ENCODE peak calls at places on chromosomes 11 and 22, in six cellular contexts. X, T, G, W, V and D are unnamed samples.

GRCh38 chr11:41842673-41843072 is 383.2 kb upstream of the LRRC4C start:
- DNase-seq in T (no peak), G (no peak), V (no peak), X (no peak), W (no peak), D (no peak)

GRCh38 chr11:803467-803742 is 1.6 kb downstream of the PIDD1 start:
- DNase-seq in G (no peak), V (no peak), W (no peak), X (no peak), T (no peak), D (no peak)

GRCh38 chr22:39471421-39472141 is 14.8 kb downstream of the MGAT3 start:
- DNase-seq in V (no peak), G (no peak), W (no peak), T (peak; percentile 51), X (no peak), D (peak; percentile 83)

GRCh38 chr22:21876486-21877176 is 9.2 kb upstream of the MAPK1 start:
- DNase-seq in T (peak; percentile 57), G (no peak), W (no peak), X (no peak), V (peak; percentile 40), D (peak; percentile 46)

GRCh38 chr22:39518124-39518786 is 2.1 kb upstream of the ATF4 start:
- DNase-seq in V (no peak), X (no peak), G (no peak), W (no peak), T (no peak), D (no peak)

GRCh38 chr22:38607680-38608079 is 37.7 kb upstream of the DMC1 start:
- DNase-seq in G (no peak), V (no peak), X (no peak), W (no peak), T (no peak), D (no peak)

GRCh38 chr11:68575025-68575665 is 109.2 kb upstream of the GAL start:
- DNase-seq in W (no peak), T (no peak), X (no peak), G (no peak), V (no peak), D (no peak)

GRCh38 chr22:50190182-50190951 is 4.7 kb downstream of the TRABD start:
- DNase-seq in W (peak; percentile 95), G (peak; percentile 88), X (no peak), T (peak; percentile 49), V (no peak), D (peak; percentile 95)

GRCh38 chr11:111939836-111940604 is 2.9 kb downstream of the DIXDC1 start:
- DNase-seq in X (peak; percentile 68), V (peak; percentile 69), T (peak; percentile 87), W (no peak), G (no peak), D (no peak)

GRCh38 chr22:50314455-50315288 is 7.2 kb upstream of the PLXNB2 start:
- DNase-seq in W (peak; percentile 93), X (no peak), V (no peak), T (no peak), G (peak; percentile 54), D (peak; percentile 96)

GRCh38 chr11:74685905-74686304 is 45.3 kb downstream of the CHRDL2 start:
- DNase-seq in V (no peak), G (no peak), T (no peak), X (no peak), W (no peak), D (peak; percentile 9)

GRCh38 chr11:114132944-114133394 is 73.5 kb downstream of the ZBTB16 start:
- DNase-seq in W (no peak), X (no peak), V (no peak), T (peak; percentile 85), G (no peak), D (no peak)

GRCh38 chr11:434496-434895 is 7.3 kb downstream of the ANO9 start:
- DNase-seq in W (no peak), T (no peak), X (no peak), G (no peak), V (no peak), D (no peak)

GRCh38 chr11:113698515-113698914 is 7.6 kb downstream of the TMPRSS5 start:
- DNase-seq in G (peak; percentile 67), V (no peak), X (no peak), T (no peak), W (no peak), D (no peak)

GRCh38 chr11:8829556-8829955 is 81.4 kb upstream of the AKIP1 start:
- DNase-seq in X (no peak), T (no peak), W (no peak), V (no peak), G (no peak), D (no peak)

GRCh38 chr11:78594814-78595213 is 20.1 kb upstream of the NARS2 start:
- DNase-seq in T (no peak), X (no peak), V (no peak), G (no peak), W (no peak), D (no peak)

GRCh38 chr11:120137611-120138521 is at the start of gene TRIM29:
- DNase-seq in X (no peak), V (no peak), G (peak; percentile 37), W (no peak), T (no peak), D (no peak)

GRCh38 chr11:117096140-117096972 is 1.9 kb downstream of the SIK3 start:
- DNase-seq in T (no peak), W (peak; percentile 75), V (no peak), X (no peak), G (no peak), D (peak; percentile 89)

GRCh38 chr11:8098361-8098760 is 17.4 kb downstream of the TUB start:
- DNase-seq in G (peak; percentile 17), T (peak; percentile 75), X (peak; percentile 20), V (peak; percentile 73), W (no peak), D (no peak)

DNA sequence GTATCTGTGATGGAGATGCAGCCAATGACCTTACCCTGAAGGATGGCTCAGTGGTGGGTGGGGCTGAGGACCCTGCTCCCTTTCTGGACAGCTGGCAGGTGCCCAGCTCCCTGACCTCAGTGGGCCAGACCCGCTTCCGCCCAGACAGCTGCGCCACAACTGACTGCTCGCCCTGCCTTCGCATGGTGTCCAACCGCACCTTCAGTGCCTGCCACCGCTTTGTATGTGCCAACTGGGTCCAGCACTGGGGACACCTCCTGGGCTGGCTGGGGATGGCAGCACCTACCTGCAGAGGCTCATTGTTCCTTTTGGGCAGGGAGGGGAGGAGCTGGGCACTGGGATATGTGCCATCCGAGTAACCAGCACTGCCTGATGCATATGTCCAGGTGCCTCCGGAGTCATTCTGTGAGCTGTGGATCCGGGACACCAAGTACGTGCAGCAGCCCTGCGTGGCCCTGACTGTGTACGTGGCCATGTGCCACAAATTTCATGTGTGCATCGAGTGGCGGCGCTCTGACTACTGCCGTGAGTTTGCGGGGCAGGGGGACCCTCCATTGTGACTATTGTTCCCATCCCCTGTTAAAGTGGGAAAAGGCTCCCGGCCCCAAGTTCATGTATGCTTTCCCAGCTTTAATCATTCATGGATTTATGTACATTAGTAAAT is 84.8 kb downstream of the OTOG start:
- DNase-seq in T (no peak), W (no peak), X (no peak), V (no peak), G (no peak), D (no peak)
- TF ChIP-seq CTCF in T (no peak), W (no peak), X (no peak), V (no peak), G (no peak), D (no peak)

GRCh38 chr11:27209562-27210005 is 153.4 kb downstream of the CCDC34 start:
- DNase-seq in V (peak; percentile 78), T (peak; percentile 95), G (no peak), W (no peak), X (no peak), D (peak; percentile 53)

GRCh38 chr11:27213232-27213660 is 149.8 kb downstream of the CCDC34 start:
- DNase-seq in X (peak; percentile 79), T (peak; percentile 97), G (no peak), W (no peak), V (peak; percentile 80), D (peak; percentile 38)

GRCh38 chr11:27210509-27210908 is 152.5 kb downstream of the CCDC34 start:
- DNase-seq in V (no peak), T (no peak), W (no peak), X (no peak), G (no peak), D (no peak)

GRCh38 chr11:27212248-27212780 is 150.7 kb downstream of the CCDC34 start:
- DNase-seq in G (no peak), X (no peak), V (no peak), W (no peak), T (no peak), D (no peak)

GRCh38 chr11:27211370-27212127 is 151.5 kb downstream of the CCDC34 start:
- DNase-seq in T (no peak), X (no peak), W (no peak), V (no peak), G (no peak), D (no peak)
- TF ChIP-seq CTCF in T (peak; percentile 45), X (peak; percentile 51), W (peak; percentile 66), V (peak; percentile 20), G (no peak), D (peak; percentile 33)

DNA sequence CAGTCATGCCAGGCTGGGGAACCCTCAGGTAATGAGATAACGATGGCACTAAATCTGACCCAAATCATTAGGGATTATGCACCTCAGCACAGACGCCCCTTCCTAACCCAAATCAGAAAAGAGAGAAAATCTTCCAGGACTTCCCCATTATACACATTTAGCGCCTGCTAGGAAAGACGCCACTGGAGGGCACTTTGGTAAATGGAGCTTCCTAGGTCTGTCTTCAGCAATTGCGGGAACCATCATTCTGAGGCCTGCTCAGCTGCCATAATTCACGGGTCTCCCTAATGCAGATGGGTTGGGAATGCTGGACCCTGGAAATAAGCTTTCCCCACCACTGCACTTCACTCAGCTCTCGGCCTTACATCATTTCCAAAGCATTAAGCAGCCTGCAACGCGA is 86.2 kb upstream of the OPCML start:
- DNase-seq in T (no peak), G (no peak), X (no peak), V (no peak), W (no peak), D (no peak)
- TF ChIP-seq CTCF in T (no peak), G (no peak), X (no peak), V (no peak), W (no peak), D (no peak)

GRCh38 chr11:5129457-5129877 is 8.7 kb downstream of the OR52A5 start:
- DNase-seq in G (no peak), T (no peak), W (no peak), X (no peak), V (no peak), D (no peak)

GRCh38 chr11:5125221-5125620 is 12.9 kb downstream of the OR52A5 start:
- DNase-seq in X (no peak), T (no peak), W (no peak), V (no peak), G (no peak), D (no peak)

GRCh38 chr11:5118893-5119292 is 19.3 kb downstream of the OR52A5 start:
- DNase-seq in X (no peak), T (no peak), G (no peak), W (no peak), V (no peak), D (no peak)

DNA sequence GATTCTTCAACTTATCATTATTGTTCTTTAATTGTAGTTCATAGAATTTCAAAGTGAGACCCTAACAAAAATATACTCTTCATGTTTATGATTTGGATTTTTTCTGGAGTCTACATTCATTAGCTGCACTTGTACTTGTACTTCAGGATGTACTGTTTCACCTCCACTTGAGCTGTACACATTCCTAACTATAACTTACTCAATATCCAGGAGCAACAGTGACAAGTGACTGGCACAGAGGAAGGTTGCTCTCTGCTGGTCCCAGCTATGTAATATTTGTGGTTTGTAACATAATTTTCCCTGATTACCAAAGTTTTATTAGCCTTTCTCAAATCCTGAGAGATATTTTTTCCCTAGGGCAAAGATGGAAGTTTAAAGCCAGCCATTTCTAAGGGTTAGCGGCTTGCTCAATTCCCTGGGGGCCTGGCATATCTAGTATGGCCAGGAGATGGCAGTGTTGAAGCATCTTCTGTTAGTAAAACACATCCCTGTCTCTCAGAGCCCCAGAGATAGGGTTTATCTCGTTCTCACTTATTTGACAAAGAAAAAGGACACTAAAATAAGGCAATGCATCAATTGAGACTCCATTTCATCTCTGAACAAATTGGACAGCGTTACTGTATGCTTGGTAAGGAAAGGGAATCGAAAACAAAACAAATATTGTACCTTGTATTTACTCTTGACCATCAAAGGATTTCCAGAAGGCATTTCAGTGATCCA is 14.2 kb downstream of the OR52A5 start:
- DNase-seq in T (peak; percentile 80), X (peak; percentile 54), W (peak; percentile 72), V (peak; percentile 28), G (peak; percentile 58), D (peak; percentile 72)
- TF ChIP-seq CTCF in T (peak; percentile 91), X (peak; percentile 95), W (peak; percentile 91), V (peak; percentile 78), G (peak; percentile 79), D (peak; percentile 66)